ENCODE peak calls at places on chromosome 11, in seven cellular contexts. S, K, H, F, I, V and Z are unnamed samples.

GRCh38 chr11:95924414-95924760 is 480 bp upstream of the MTMR2 start:
- DNase-seq in S (no peak), K (no peak), H (no peak), F (peak), I (no peak), V (no peak), Z (no peak)

GRCh38 chr11:36469881-36470802 is 39.9 kb downstream of the TRAF6 start:
- DNase-seq in S (no peak), K (no peak), H (no peak), F (no peak), I (no peak), V (no peak), Z (no peak)

GRCh38 chr11:13535819-13536218 is 40.0 kb upstream of the PTH start:
- DNase-seq in S (no peak), K (no peak), H (no peak), F (no peak), I (no peak), V (no peak), Z (no peak)

GRCh38 chr11:42065199-42065598 is 605.7 kb upstream of the LRRC4C start:
- DNase-seq in S (no peak), K (no peak), H (no peak), F (no peak), I (no peak), V (no peak), Z (no peak)

GRCh38 chr11:47236482-47236881 is 12.1 kb downstream of the ACP2 start:
- DNase-seq in S (no peak), K (no peak), H (no peak), F (no peak), I (no peak), V (no peak), Z (no peak)

GRCh38 chr11:69800278-69800677 is 18.9 kb downstream of the FGF3 start:
- DNase-seq in S (no peak), K (no peak), H (no peak), F (no peak), I (no peak), V (no peak), Z (no peak)

GRCh38 chr11:93589347-93589746 is 46.2 kb upstream of the SMCO4 start:
- DNase-seq in S (no peak), K (no peak), H (no peak), F (no peak), I (no peak), V (no peak), Z (no peak)

GRCh38 chr11:41954034-41954433 is 494.6 kb upstream of the LRRC4C start:
- DNase-seq in S (no peak), K (no peak), H (no peak), F (no peak), I (no peak), V (no peak), Z (no peak)

GRCh38 chr11:24697722-24698121 is 200.9 kb downstream of the LUZP2 start:
- DNase-seq in S (no peak), K (no peak), H (no peak), F (no peak), I (no peak), V (no peak), Z (no peak)

GRCh38 chr11:14927146-14927545 is 35.1 kb upstream of the CYP2R1 start:
- DNase-seq in S (no peak), K (no peak), H (no peak), F (no peak), I (no peak), V (no peak), Z (no peak)

GRCh38 chr11:90343670-90344069 is 120.8 kb upstream of the CHORDC1 start:
- DNase-seq in S (no peak), K (no peak), H (no peak), F (no peak), I (no peak), V (no peak), Z (no peak)

GRCh38 chr11:119729581-119730346 is 764 bp upstream of the NECTIN1 start:
- DNase-seq in S (no peak), K (no peak), H (peak), F (peak), I (peak), V (peak), Z (peak)

GRCh38 chr11:133718238-133718637 is 127.1 kb downstream of the SPATA19 start:
- DNase-seq in S (no peak), K (no peak), H (no peak), F (no peak), I (no peak), V (no peak), Z (no peak)

GRCh38 chr11:35823742-35824298 is 120.0 kb upstream of the LDLRAD3 start:
- DNase-seq in S (no peak), K (no peak), H (no peak), F (no peak), I (no peak), V (no peak), Z (no peak)

GRCh38 chr11:96001037-96001436 is 77.1 kb upstream of the MTMR2 start:
- DNase-seq in S (no peak), K (no peak), H (peak), F (no peak), I (no peak), V (no peak), Z (no peak)

GRCh38 chr11:123069878-123070821 is 8.2 kb upstream of the HSPA8 start:
- DNase-seq in S (no peak), K (peak), H (no peak), F (no peak), I (no peak), V (no peak), Z (no peak)

GRCh38 chr11:120550007-120550406 is 38.5 kb downstream of the GRIK4 start:
- DNase-seq in S (no peak), K (no peak), H (no peak), F (no peak), I (no peak), V (no peak), Z (no peak)

GRCh38 chr11:61616443-61616842 is 35.6 kb upstream of the SYT7 start:
- DNase-seq in S (no peak), K (no peak), H (no peak), F (no peak), I (no peak), V (no peak), Z (no peak)

GRCh38 chr11:1204381-1205101 is 18.3 kb upstream of the MUC5B start:
- DNase-seq in S (no peak), K (no peak), H (no peak), F (no peak), I (no peak), V (no peak), Z (peak)

GRCh38 chr11:27965559-27965958 is 142.4 kb downstream of the KIF18A start:
- DNase-seq in S (no peak), K (no peak), H (no peak), F (no peak), I (no peak), V (no peak), Z (no peak)

GRCh38 chr11:12470236-12470635 is 92.9 kb downstream of the PARVA start:
- DNase-seq in S (no peak), K (no peak), H (no peak), F (no peak), I (no peak), V (no peak), Z (no peak)

GRCh38 chr11:69044111-69045013 is 4.4 kb upstream of the TPCN2 start:
- DNase-seq in S (peak), K (no peak), H (peak), F (peak), I (peak), V (peak), Z (peak)

GRCh38 chr11:64777449-64778222 is 706 bp downstream of the SF1 start:
- DNase-seq in S (peak), K (peak), H (peak), F (peak), I (peak), V (peak), Z (peak)

GRCh38 chr11:43823851-43824250 is 56.8 kb upstream of the ALKBH3 start:
- DNase-seq in S (no peak), K (no peak), H (no peak), F (no peak), I (no peak), V (no peak), Z (no peak)

GRCh38 chr11:63639195-63639832 is 25.1 kb upstream of the PLAAT3 start:
- DNase-seq in S (no peak), K (peak), H (no peak), F (peak), I (no peak), V (no peak), Z (no peak)

GRCh38 chr11:106989056-106989455 is 29.2 kb downstream of the GUCY1A2 start:
- DNase-seq in S (no peak), K (no peak), H (no peak), F (no peak), I (no peak), V (no peak), Z (no peak)

GRCh38 chr11:126341760-126342161 is 13.7 kb upstream of the ST3GAL4 start:
- DNase-seq in S (no peak), K (no peak), H (no peak), F (no peak), I (peak), V (no peak), Z (no peak)

GRCh38 chr11:18457435-18457834 is 1.8 kb downstream of the LDHAL6A start:
- DNase-seq in S (no peak), K (no peak), H (no peak), F (no peak), I (peak), V (peak), Z (no peak)